ENCODE peak calls at places on chromosome 11, in seven cellular contexts. C is NCI-H1694 treated with DMSO at 0.1 percent for 48 hours; X is cerebellar nuclear complex; A is glutamatergic neuron; Q is stimulated activated CD4-positive, alpha-beta T cell treated with anti-CD3 and anti-CD28 coated beads, Interleukin-15, amount 100 ng/mL, for 1 hour; O is SK-N-SH; P is activated CD8-positive, alpha-beta memory T cell treated with anti-CD3 and anti-CD28 coated beads, Interleukin-2, amount 50 U/mL, for 48 hours. F is an unnamed sample.

GRCh38 chr11:120385110-120385509 is 48.9 kb downstream of the ARHGEF12 start:
- DNase-seq in C (no peak), X (no peak), A (no peak), Q (no peak), O (peak; percentile 25), P (no peak), F (no peak)

GRCh38 chr11:69683764-69684333 is 8.7 kb upstream of the LTO1 start:
- DNase-seq in C (no peak), X (no peak), A (no peak), Q (no peak), O (no peak), P (no peak), F (no peak)

GRCh38 chr11:120141144-120142071 is 3.5 kb upstream of the TRIM29 start:
- DNase-seq in C (no peak), X (no peak), A (no peak), Q (no peak), O (peak; percentile 9), P (peak; percentile 32), F (no peak)

GRCh38 chr11:57502376-57502775 is 13.1 kb downstream of the SLC43A1 start:
- DNase-seq in C (no peak), X (no peak), A (no peak), Q (no peak), O (no peak), P (no peak), F (no peak)

GRCh38 chr11:2396471-2396870 is 4.1 kb upstream of the TSSC4 start:
- DNase-seq in C (no peak), X (no peak), A (no peak), Q (no peak), O (no peak), P (no peak), F (no peak)

GRCh38 chr11:120548682-120549209 is 37.2 kb downstream of the GRIK4 start:
- DNase-seq in C (no peak), X (no peak), A (peak; percentile 65), Q (no peak), O (no peak), P (no peak), F (no peak)

GRCh38 chr11:57377098-57377497 is 3.9 kb downstream of the PRG3 start:
- DNase-seq in C (peak; percentile 19), X (no peak), A (no peak), Q (no peak), O (peak; percentile 43), P (no peak), F (no peak)

GRCh38 chr11:134951305-134951700 is 539.3 kb upstream of the B3GAT1 start:
- DNase-seq in C (no peak), X (no peak), A (no peak), Q (no peak), O (no peak), P (no peak), F (peak; percentile 19)

GRCh38 chr11:10943968-10944367 is 86.1 kb upstream of the ZBED5 start:
- DNase-seq in C (no peak), X (no peak), A (no peak), Q (no peak), O (no peak), P (no peak), F (no peak)

GRCh38 chr11:64305691-64306562 is 603 bp downstream of the ESRRA start:
- DNase-seq in C (no peak), X (no peak), A (peak; percentile 67), Q (peak; percentile 48), O (peak; percentile 73), P (peak; percentile 84), F (peak; percentile 66)

GRCh38 chr11:83317757-83318548 is 31.8 kb upstream of the CCDC90B start:
- DNase-seq in C (no peak), X (no peak), A (no peak), Q (no peak), O (no peak), P (no peak), F (no peak)

GRCh38 chr11:57527056-57527631 is 3.4 kb downstream of the TIMM10 start:
- DNase-seq in C (no peak), X (no peak), A (peak; percentile 83), Q (peak; percentile 30), O (peak; percentile 52), P (peak; percentile 87), F (no peak)

GRCh38 chr11:119741369-119742262 is 12.6 kb upstream of the NECTIN1 start:
- DNase-seq in C (no peak), X (no peak), A (peak; percentile 80), Q (peak; percentile 34), O (no peak), P (peak; percentile 90), F (no peak)

GRCh38 chr11:61160487-61161189 is 588 bp downstream of the VPS37C start:
- DNase-seq in C (no peak), X (no peak), A (no peak), Q (no peak), O (no peak), P (no peak), F (no peak)

GRCh38 chr11:115759622-115760527 is 255.7 kb upstream of the CADM1 start:
- DNase-seq in C (no peak), X (no peak), A (peak; percentile 79), Q (no peak), O (peak; percentile 61), P (peak; percentile 48), F (no peak)

GRCh38 chr11:79098096-79098495 is 342.7 kb downstream of the TENM4 start:
- DNase-seq in C (no peak), X (no peak), A (no peak), Q (no peak), O (peak; percentile 71), P (no peak), F (no peak)

GRCh38 chr11:12166299-12167092 is 56.1 kb downstream of the MICAL2 start:
- DNase-seq in C (no peak), X (no peak), A (no peak), Q (no peak), O (no peak), P (no peak), F (no peak)

F was measured in gastrocnemius medialis.